ENCODE peak calls at places on chromosome 5, in seven cellular contexts. K is CD8-positive, alpha-beta memory T cell; H is pancreas; T is fibroblast of mammary gland; R is skeletal muscle cell; E is NCI-H345; A is naive thymus-derived CD8-positive, alpha-beta T cell. D is an unnamed sample.

GRCh38 chr5:88889165-88890069 is 6.4 kb upstream of the MEF2C start:
- DNase-seq in E (no peak), R (no peak), K (no peak), T (peak; percentile 34), H (peak; percentile 70), A (no peak), D (peak; percentile 36)

GRCh38 chr5:176831026-176831423 is 20.7 kb downstream of the UNC5A start:
- DNase-seq in R (no peak), T (no peak), K (no peak), E (no peak), H (peak; percentile 14), A (no peak), D (no peak)

GRCh38 chr5:53479656-53480473 is 564 bp upstream of the FST start:
- DNase-seq in A (peak; percentile 27), H (peak; percentile 77), R (no peak), T (peak; percentile 37), K (no peak), E (peak; percentile 77), D (no peak)

GRCh38 chr5:9284781-9285307 is 261.0 kb downstream of the SEMA5A start:
- DNase-seq in A (no peak), K (no peak), H (no peak), R (no peak), T (peak; percentile 83), E (no peak), D (no peak)

GRCh38 chr5:126192226-126192625 is 231.0 kb upstream of the GRAMD2B start:
- DNase-seq in K (no peak), H (no peak), R (no peak), T (no peak), E (no peak), A (no peak), D (no peak)

GRCh38 chr5:116343961-116344360 is 230.7 kb downstream of the SEMA6A start:
- DNase-seq in E (no peak), K (no peak), A (no peak), H (no peak), T (no peak), R (no peak), D (no peak)

GRCh38 chr5:147763791-147764525 is 18.6 kb downstream of the JAKMIP2 start:
- DNase-seq in A (no peak), T (peak; percentile 11), R (peak; percentile 35), K (no peak), H (no peak), E (no peak), D (no peak)

GRCh38 chr5:87762631-87763030 is 349.9 kb upstream of the CCNH start:
- DNase-seq in K (no peak), R (no peak), A (no peak), E (no peak), H (no peak), T (no peak), D (no peak)

GRCh38 chr5:29412979-29413378 is 1780.5 kb upstream of the CDH6 start:
- DNase-seq in E (no peak), T (no peak), H (no peak), R (no peak), A (no peak), K (no peak), D (no peak)

GRCh38 chr5:114361724-114362196 is at the start of gene KCNN2:
- DNase-seq in A (no peak), E (peak; percentile 51), T (peak; percentile 17), R (peak; percentile 11), H (peak; percentile 96), K (no peak), D (no peak)

GRCh38 chr5:175012267-175012666 is 287.9 kb downstream of the MSX2 start:
- DNase-seq in H (no peak), R (no peak), E (no peak), A (no peak), T (no peak), K (no peak), D (no peak)

GRCh38 chr5:53333160-53333559 is 147.3 kb upstream of the FST start:
- DNase-seq in R (peak; percentile 54), E (no peak), K (no peak), T (peak; percentile 69), A (no peak), H (no peak), D (no peak)

D was measured in KG1.